ENCODE peak calls at places on chromosomes 12 and 14, in four cellular contexts. X is H9, Y is OCI-LY7, L is GM23338. K is an unnamed sample.

GRCh38 chr14:71365305-71365865 is 458.1 kb downstream of the PCNX1 start:
- DNase-seq in X (no peak), Y (no peak), L (no peak), K (no peak)

GRCh38 chr12:40515041-40515825 is 177.0 kb upstream of the CNTN1 start:
- DNase-seq in L (no peak), X (no peak), Y (no peak), K (no peak)

GRCh38 chr14:103568952-103569351 is 6.2 kb downstream of the COA8 start:
- DNase-seq in X (no peak), Y (no peak), L (no peak), K (no peak)

GRCh38 chr14:80518173-80518572 is 306.9 kb upstream of the DIO2 start:
- DNase-seq in L (no peak), X (no peak), Y (no peak), K (no peak)

GRCh38 chr12:105978686-105979085 is 160.1 kb downstream of the NUAK1 start:
- DNase-seq in Y (no peak), X (no peak), L (no peak), K (no peak)

GRCh38 chr12:5466521-5466960 is 34.6 kb downstream of the NTF3 start:
- DNase-seq in Y (no peak), L (no peak), X (no peak), K (no peak)

GRCh38 chr14:77133718-77134338 is 7.8 kb downstream of the ZDHHC22 start:
- DNase-seq in Y (peak; percentile 62), L (peak; percentile 89), X (peak; percentile 92), K (peak; percentile 21)

GRCh38 chr12:27277846-27278260 is 33.8 kb downstream of the STK38L start:
- DNase-seq in L (peak; percentile 59), Y (no peak), X (no peak), K (no peak)

GRCh38 chr14:93939304-93940229 is 12.4 kb downstream of the FAM181A start:
- DNase-seq in Y (peak; percentile 81), X (peak; percentile 93), L (peak; percentile 89), K (peak; percentile 83)

GRCh38 chr14:69739486-69739885 is 27.5 kb upstream of the SRSF5 start:
- DNase-seq in X (no peak), Y (no peak), L (no peak), K (no peak)

GRCh38 chr12:110371408-110372055 is 32.0 kb downstream of the ANAPC7 start:
- DNase-seq in L (no peak), X (peak; percentile 33), Y (peak; percentile 89), K (no peak)

GRCh38 chr14:79661762-79662161 is 549.5 kb downstream of the DIO2 start:
- DNase-seq in X (no peak), Y (no peak), L (no peak), K (no peak)

GRCh38 chr12:129193263-129193871 is 340.1 kb downstream of the GLT1D1 start:
- DNase-seq in L (peak; percentile 55), Y (peak; percentile 12), X (peak; percentile 58), K (no peak)

GRCh38 chr14:64701660-64702059 is 2.6 kb upstream of the PLEKHG3 start:
- DNase-seq in L (peak; percentile 75), X (no peak), Y (no peak), K (no peak)

K was measured in stimulated activated naive CD4-positive, alpha-beta T cell treated with Interleukin-2 at 50 U/mL for 16 hours.